ENCODE peak calls at places on chromosomes 2 and 18, in nine cellular contexts. N is heart left ventricle, F is fibroblast of lung, O is hepatocyte, D is lower lobe of right lung, A is PC-3, J is H9, R is gastrocnemius medialis, G is endothelial cell of umbilical vein. T is an unnamed sample. For H3K4me1, the result is how much of the 10 kb centered on the place peaks cover.

GRCh38 chr2:75503048-75503607 is 57.6 kb downstream of the EVA1A start:
- DNase-seq in G (peak), A (peak), F (peak), D (no peak), O (no peak), N (peak), J (no peak), R (no peak), T (no peak)

GRCh38 chr2:235433860-235434259 is 60.0 kb upstream of the AGAP1 start:
- DNase-seq in G (peak), F (peak), N (peak), O (no peak), R (peak), A (peak), J (no peak), D (no peak), T (peak)

GRCh38 chr2:239830718-239831271 is 194.3 kb downstream of the NDUFA10 start:
- DNase-seq in J (peak), F (no peak), A (no peak), R (no peak), D (no peak), O (no peak), N (peak), G (peak), T (peak)

GRCh38 chr2:164800572-164800971 is 41.1 kb downstream of the COBLL1 start:
- DNase-seq in R (no peak), F (no peak), N (no peak), O (no peak), A (no peak), G (no peak), J (no peak), D (no peak), T (no peak)

GRCh38 chr2:108377815-108378630 is at the start of gene SULT1C4:
- DNase-seq in F (peak), D (peak), J (peak), N (peak), O (peak), A (no peak), G (peak), R (no peak), T (peak)

GRCh38 chr2:64454316-64455030 is 511 bp downstream of the LGALSL start:
- DNase-seq in J (peak), O (peak), G (peak), N (peak), D (peak), F (peak), A (peak), R (peak), T (peak)

GRCh38 chr18:3481696-3482210 is 31.8 kb downstream of the TGIF1 start:
- DNase-seq in R (no peak), D (no peak), J (peak), F (peak), G (peak), N (no peak), O (peak), A (peak), T (peak)

GRCh38 chr18:75214766-75215515 is 4.3 kb downstream of the TSHZ1 start:
- DNase-seq in O (peak), N (no peak), D (no peak), J (no peak), R (no peak), F (no peak), A (no peak), G (no peak), T (no peak)

GRCh38 chr18:74288041-74288440 is 3.7 kb downstream of the CYB5A start:
- DNase-seq in R (no peak), J (no peak), D (no peak), G (no peak), F (no peak), N (no peak), A (no peak), O (no peak), T (no peak)

GRCh38 chr2:181036848-181037603 is 56.6 kb downstream of the UBE2E3 start:
- DNase-seq in R (no peak), F (peak), D (no peak), J (no peak), A (peak), N (no peak), G (no peak), O (no peak), T (no peak)

GRCh38 chr2:241126771-241127202 is 22.5 kb downstream of the PASK start:
- DNase-seq in J (no peak), N (no peak), G (no peak), D (peak), O (no peak), F (no peak), A (no peak), R (no peak), T (no peak)

GRCh38 chr2:142918624-142919023 is 41.2 kb downstream of the KYNU start:
- DNase-seq in G (no peak), O (no peak), J (no peak), R (no peak), D (no peak), A (peak), N (no peak), F (peak), T (no peak)

GRCh38 chr2:68663371-68664156 is 20.2 kb downstream of the PROKR1 start:
- DNase-seq in R (no peak), A (no peak), G (no peak), F (no peak), N (no peak), D (no peak), O (no peak), J (no peak), T (no peak)

GRCh38 chr18:52370841-52371240 is 30.8 kb downstream of the DCC start:
- DNase-seq in F (no peak), O (no peak), A (no peak), J (no peak), N (no peak), G (no peak), D (no peak), R (no peak), T (no peak)

GRCh38 chr2:159290289-159290907 is 3.9 kb upstream of the WDSUB1 start:
- DNase-seq in A (peak), F (peak), G (peak), D (no peak), O (peak), N (no peak), J (no peak), R (no peak), T (no peak)

GRCh38 chr2:110748489-110748867 is 16.1 kb downstream of the ACOXL start:
- DNase-seq in G (no peak), J (no peak), F (no peak), O (no peak), D (no peak), A (peak), N (no peak), R (no peak), T (no peak)

GRCh38 chr2:197498627-197498936 is 1.1 kb downstream of the HSPD1 start:
- DNase-seq in G (no peak), J (no peak), A (no peak), N (no peak), F (no peak), R (no peak), D (no peak), O (no peak), T (no peak)

GRCh38 chr2:197500503-197501179 is 462 bp downstream of the HSPE1 start:
- DNase-seq in J (no peak), G (peak), F (peak), D (no peak), R (peak), A (no peak), N (no peak), O (peak), T (no peak)

GRCh38 chr2:197499594-197500502 is at the start of the genes HSPD1 and HSPE1:
- DNase-seq in D (peak), A (peak), F (peak), J (peak), G (peak), R (peak), O (peak), N (peak), T (peak)

GRCh38 chr2:197497301-197497700 is 2.3 kb downstream of the HSPD1 start:
- DNase-seq in F (no peak), A (no peak), R (no peak), G (no peak), O (no peak), D (no peak), N (no peak), J (no peak), T (no peak)

GRCh38 chr2:197498937-197499593 is 575 bp downstream of the HSPD1 start:
- DNase-seq in N (peak), D (peak), J (peak), A (peak), O (peak), F (peak), G (peak), R (peak), T (peak)
- H3K4me1 ChIP-seq in N (under half), D (half or more), J (under half), A (under half), O (under half), F (under half), G (under half), R (under half), T (under half)

DNA sequence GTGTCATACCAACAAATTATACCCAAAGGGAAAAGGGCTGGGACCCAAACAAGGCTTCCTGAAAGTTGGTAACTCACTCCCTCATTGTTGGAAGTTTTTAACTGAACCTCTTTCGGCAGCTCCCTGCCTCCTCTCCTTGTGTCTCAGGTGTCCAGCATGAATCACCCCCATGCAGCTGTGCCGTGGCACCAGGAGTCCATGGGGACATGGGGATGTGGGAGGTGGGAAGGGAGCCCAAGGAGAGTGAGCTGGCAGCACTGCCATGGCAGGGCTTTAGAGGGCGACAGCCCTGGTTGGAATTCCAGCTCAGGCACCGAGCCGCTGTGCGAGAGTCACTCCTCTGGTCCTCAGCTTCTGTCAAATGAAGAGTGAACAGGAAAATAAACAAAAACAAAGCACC is 12.5 kb upstream of the GYPC start:
- DNase-seq in D (no peak), J (peak), A (no peak), R (peak), G (no peak), O (no peak), N (no peak), F (no peak), T (peak)
- TF ChIP-seq CTCF in D (no peak), J (peak), A (no peak), R (no peak), G (no peak), O (no peak), N (no peak), F (no peak), T (peak)

DNA sequence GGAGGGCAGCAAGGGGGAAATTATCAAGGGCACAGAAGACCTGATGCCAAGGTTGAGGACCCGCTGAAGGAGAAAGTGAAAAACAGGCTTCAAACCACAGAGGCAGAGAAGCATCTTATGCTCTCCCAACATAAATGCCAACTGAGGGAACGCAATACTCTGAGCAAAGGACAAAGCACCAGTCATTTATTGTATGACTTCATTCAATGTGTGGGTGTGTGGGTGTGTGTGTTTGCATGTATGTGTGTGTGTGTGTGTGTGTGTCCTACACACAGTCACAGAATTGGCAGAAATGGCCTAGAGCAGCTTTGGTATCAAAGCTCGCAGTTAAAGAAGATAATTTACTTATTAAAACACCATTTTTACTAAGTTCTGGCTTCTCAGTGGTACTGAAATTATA is 51.4 kb downstream of the UXS1 start:
- DNase-seq in N (no peak), R (no peak), D (no peak), F (no peak), A (no peak), J (no peak), G (no peak), O (no peak), T (no peak)
- H3K4me1 ChIP-seq in N (under half), R (under half), D (under half), F (under half), A (under half), J (under half), G (under half), O (under half), T (under half)

GRCh38 chr2:155223781-155224406 is 525.4 kb downstream of the KCNJ3 start:
- DNase-seq in A (peak), D (no peak), R (no peak), F (peak), G (peak), N (no peak), J (no peak), O (peak), T (no peak)
- TF ChIP-seq CTCF in A (peak), D (peak), R (no peak), F (no peak), G (peak), N (peak), J (peak), O (peak), T (peak)

GRCh38 chr2:101115664-101116063 is 35.5 kb downstream of the TBC1D8 start:
- DNase-seq in G (no peak), F (no peak), J (no peak), D (no peak), N (no peak), R (peak), A (no peak), O (no peak), T (no peak)
- H3K4me1 ChIP-seq in G (under half), F (under half), J (under half), D (half or more), N (half or more), R (half or more), A (half or more), O (under half), T (under half)

DNA sequence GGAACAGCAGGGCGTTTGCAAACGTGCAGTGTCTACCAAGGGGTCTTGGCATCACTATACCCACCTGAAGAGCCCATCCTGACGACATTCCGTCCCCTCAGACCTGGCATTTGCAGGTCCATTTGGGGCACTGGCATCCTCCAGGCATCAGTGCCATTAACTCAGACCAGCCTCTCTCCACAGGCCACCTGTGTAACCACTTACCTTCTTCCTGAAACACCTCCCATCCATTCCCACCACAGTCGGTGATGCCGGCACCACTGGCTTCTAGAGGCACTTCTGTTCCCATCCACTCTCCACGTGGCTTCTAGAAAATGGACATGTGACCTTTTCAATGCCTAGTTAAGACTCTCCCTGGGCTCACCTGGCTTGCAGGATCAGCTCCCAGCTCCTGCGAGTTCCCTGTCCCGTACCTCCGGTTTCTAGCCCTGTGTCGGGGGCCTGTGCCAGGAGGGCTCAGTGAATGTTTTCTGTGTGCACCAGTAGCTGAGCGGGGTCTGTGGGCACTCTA is 457.8 kb upstream of the HS6ST1 start:
- DNase-seq in F (no peak), N (no peak), A (no peak), G (no peak), D (no peak), O (no peak), R (no peak), J (peak), T (no peak)
- TF ChIP-seq CTCF in F (no peak), N (no peak), A (no peak), G (no peak), D (no peak), O (no peak), R (no peak), J (no peak), T (no peak)

GRCh38 chr2:130835766-130836015 is 1.0 kb upstream of the ARHGEF4 start:
- DNase-seq in A (no peak), J (no peak), R (no peak), D (no peak), F (no peak), N (no peak), G (no peak), O (no peak), T (no peak)

GRCh38 chr2:130836501-130837174 is at the start of gene ARHGEF4:
- DNase-seq in F (no peak), R (no peak), D (peak), O (peak), G (no peak), A (peak), N (no peak), J (peak), T (peak)

GRCh38 chr2:130837175-130837810 is 579 bp downstream of the ARHGEF4 start:
- DNase-seq in R (no peak), F (no peak), N (no peak), G (no peak), O (no peak), J (no peak), D (no peak), A (no peak), T (no peak)

GRCh38 chr2:130839011-130839780 is 2.5 kb downstream of the ARHGEF4 start:
- DNase-seq in O (no peak), F (no peak), A (no peak), G (no peak), R (no peak), J (no peak), D (no peak), N (no peak), T (no peak)

DNA sequence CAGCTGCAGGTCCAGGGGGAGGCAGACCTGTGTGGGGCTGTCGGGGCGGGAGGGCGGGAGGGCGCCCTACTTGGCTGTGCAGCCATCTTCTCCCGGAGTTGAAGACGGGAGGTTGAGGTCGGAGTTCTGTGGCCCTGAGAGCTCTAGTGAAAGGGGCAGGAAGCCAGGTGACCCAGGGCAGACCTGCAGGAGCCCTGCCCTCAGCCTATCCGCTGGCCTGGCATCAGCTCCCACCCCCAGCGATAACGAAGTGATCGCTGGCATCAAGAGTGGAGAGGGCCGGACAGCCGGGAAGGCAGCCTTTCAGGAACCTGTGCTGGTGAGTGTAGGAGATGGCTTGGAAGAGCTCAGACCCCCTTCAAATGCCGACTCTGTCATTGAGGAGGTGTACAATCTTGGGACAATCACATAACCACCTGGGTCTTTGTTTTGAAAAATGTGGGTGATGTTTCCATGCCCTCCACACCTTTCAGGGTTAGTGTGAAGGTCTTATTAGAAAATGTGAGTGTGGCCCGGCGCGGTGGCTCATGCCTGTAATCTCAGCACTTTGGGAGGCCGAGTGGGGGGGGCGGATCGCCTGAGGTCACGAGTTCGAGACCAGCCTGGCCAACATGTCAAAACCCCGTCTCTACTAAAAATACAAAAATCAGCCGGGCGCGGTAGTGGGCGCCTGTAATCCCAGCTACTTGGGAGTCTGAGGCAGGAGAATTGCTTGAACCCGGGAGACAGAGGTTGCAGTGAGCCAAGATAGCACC is 1.3 kb downstream of the ARHGEF4 start:
- DNase-seq in N (no peak), A (no peak), F (no peak), J (no peak), D (no peak), R (no peak), G (no peak), O (no peak), T (no peak)
- H3K4me1 ChIP-seq in N (under half), A (under half), F (under half), J (under half), D (under half), R (under half), G (under half), O (under half), T (under half)

DNA sequence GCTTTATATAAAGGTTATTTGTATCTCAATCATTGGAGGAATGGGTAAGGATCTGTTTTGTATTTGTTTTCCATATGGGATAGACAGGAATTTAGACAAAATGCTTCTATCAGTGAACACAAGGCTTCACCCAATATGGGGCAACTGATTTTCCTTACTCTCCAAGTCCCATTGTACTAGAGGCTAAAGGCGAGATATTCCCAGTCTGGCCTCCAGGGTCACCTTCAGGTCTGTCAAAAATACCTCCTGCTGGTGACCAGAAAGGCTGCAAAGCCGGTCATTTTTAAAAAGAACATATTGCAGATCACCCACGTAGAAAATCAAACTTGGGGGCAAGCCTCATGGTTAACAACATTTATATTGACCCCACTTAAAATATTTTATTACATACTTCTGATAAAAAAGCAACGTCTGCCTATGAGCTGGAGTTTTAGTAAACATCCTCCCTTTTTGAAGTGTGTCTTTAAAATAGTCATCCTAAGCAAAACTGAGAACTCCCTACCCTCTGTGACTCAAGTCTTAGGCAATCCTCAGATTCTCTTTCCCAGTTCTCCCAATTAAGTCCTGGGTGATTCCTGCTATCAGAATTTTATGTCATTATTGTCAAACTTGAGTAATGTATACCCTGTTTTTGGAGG is 276.6 kb downstream of the MREG start:
- DNase-seq in N (no peak), O (no peak), R (no peak), A (peak), D (no peak), G (no peak), J (peak), F (peak), T (peak)
- TF ChIP-seq CTCF in N (no peak), O (no peak), R (no peak), A (peak), D (no peak), G (peak), J (peak), F (peak), T (peak)

GRCh38 chr2:57549642-57550102 is 496.9 kb upstream of the VRK2 start:
- DNase-seq in D (no peak), R (no peak), A (peak), O (peak), G (no peak), F (no peak), N (no peak), J (no peak), T (no peak)

GRCh38 chr2:57543211-57543610 is 503.4 kb upstream of the VRK2 start:
- DNase-seq in F (no peak), O (no peak), J (no peak), G (no peak), D (no peak), N (no peak), R (no peak), A (no peak), T (no peak)

GRCh38 chr2:57546478-57546877 is 500.1 kb upstream of the VRK2 start:
- DNase-seq in O (no peak), J (no peak), A (no peak), R (no peak), D (no peak), G (no peak), F (no peak), N (no peak), T (no peak)

GRCh38 chr2:57542081-57542480 is 504.5 kb upstream of the VRK2 start:
- DNase-seq in N (no peak), G (no peak), O (no peak), D (no peak), R (no peak), J (no peak), A (no peak), F (no peak), T (no peak)

DNA sequence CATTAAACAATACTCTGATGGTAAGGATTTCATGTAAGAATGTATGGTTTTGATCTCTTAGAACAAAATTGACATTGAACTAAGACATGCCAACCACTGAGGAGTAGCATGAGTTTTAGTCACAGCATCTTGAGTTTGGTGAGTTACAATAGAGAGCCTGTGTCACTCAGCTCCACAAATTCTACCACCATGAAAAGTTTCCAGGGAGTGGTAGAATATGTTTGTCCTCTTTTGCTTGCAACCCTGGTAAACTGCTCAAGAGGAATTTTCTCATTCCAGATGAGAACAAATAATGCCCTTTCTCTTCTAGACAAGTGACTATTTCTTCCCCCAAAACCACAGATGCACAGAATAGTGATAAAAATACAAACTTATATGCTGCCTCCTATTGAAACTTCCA is 502.0 kb upstream of the VRK2 start:
- DNase-seq in D (no peak), J (no peak), A (no peak), N (no peak), G (no peak), F (no peak), R (no peak), O (no peak), T (no peak)
- H3K4me1 ChIP-seq in D (under half), J (under half), A (under half), N (under half), G (under half), F (under half), R (under half), O (under half), T (under half)

T was measured in endodermal cell.